ENCODE peak calls at places on chromosomes 12 and 14, in four cellular contexts. J is DND-41, L is cardiac muscle cell, S is esophagus squamous epithelium. R is an unnamed sample.

GRCh38 chr12:96902076-96902475 is 5.0 kb upstream of the NEDD1 start:
- DNase-seq in J (no peak), S (no peak), L (no peak), R (no peak)

GRCh38 chr12:2652011-2652400 is 142.8 kb upstream of the FKBP4 start:
- DNase-seq in L (no peak), J (no peak), S (no peak), R (no peak)

GRCh38 chr14:98144964-98145363 is 1127.0 kb downstream of the BCL11B start:
- DNase-seq in S (no peak), J (no peak), L (no peak), R (no peak)

GRCh38 chr12:76012656-76013055 is 18.9 kb downstream of the PHLDA1 start:
- DNase-seq in J (no peak), S (no peak), L (no peak), R (no peak)

GRCh38 chr14:100764716-100765115 is 38.0 kb downstream of the DLK1 start:
- DNase-seq in S (no peak), J (no peak), L (no peak), R (no peak)

GRCh38 chr12:120761581-120761980 is 36.0 kb downstream of the ACADS start:
- DNase-seq in L (peak; percentile 81), J (no peak), S (no peak), R (no peak)

GRCh38 chr14:42222924-42223471 is 616.3 kb downstream of the LRFN5 start:
- DNase-seq in J (no peak), S (no peak), L (peak; percentile 14), R (no peak)

GRCh38 chr12:131085125-131085815 is 131.6 kb downstream of the ADGRD1 start:
- DNase-seq in S (no peak), L (no peak), J (peak; percentile 2), R (no peak)

GRCh38 chr12:62834971-62835547 is 99.9 kb downstream of the PPM1H start:
- DNase-seq in L (no peak), J (no peak), S (no peak), R (no peak)

GRCh38 chr14:92555440-92556111 is 42.0 kb downstream of the RIN3 start:
- DNase-seq in J (no peak), L (no peak), S (no peak), R (peak; percentile 40)
- H3K27ac ChIP-seq in J (no peak overlapping the region), L (no peak overlapping the region), S (no peak overlapping the region), R (no peak overlapping the region)

GRCh38 chr12:132447327-132447720 is 42.6 kb upstream of the FBRSL1 start:
- DNase-seq in L (no peak), J (no peak), S (no peak), R (no peak)

GRCh38 chr12:132444957-132445883 is 44.7 kb upstream of the FBRSL1 start:
- DNase-seq in J (peak; percentile 84), L (no peak), S (peak; percentile 29), R (peak; percentile 95)

GRCh38 chr12:132445884-132446471 is 44.0 kb upstream of the FBRSL1 start:
- DNase-seq in J (peak; percentile 21), L (no peak), S (no peak), R (peak; percentile 65)

GRCh38 chr12:132447731-132448452 is 42.1 kb upstream of the FBRSL1 start:
- DNase-seq in L (no peak), J (no peak), S (no peak), R (no peak)

DNA sequence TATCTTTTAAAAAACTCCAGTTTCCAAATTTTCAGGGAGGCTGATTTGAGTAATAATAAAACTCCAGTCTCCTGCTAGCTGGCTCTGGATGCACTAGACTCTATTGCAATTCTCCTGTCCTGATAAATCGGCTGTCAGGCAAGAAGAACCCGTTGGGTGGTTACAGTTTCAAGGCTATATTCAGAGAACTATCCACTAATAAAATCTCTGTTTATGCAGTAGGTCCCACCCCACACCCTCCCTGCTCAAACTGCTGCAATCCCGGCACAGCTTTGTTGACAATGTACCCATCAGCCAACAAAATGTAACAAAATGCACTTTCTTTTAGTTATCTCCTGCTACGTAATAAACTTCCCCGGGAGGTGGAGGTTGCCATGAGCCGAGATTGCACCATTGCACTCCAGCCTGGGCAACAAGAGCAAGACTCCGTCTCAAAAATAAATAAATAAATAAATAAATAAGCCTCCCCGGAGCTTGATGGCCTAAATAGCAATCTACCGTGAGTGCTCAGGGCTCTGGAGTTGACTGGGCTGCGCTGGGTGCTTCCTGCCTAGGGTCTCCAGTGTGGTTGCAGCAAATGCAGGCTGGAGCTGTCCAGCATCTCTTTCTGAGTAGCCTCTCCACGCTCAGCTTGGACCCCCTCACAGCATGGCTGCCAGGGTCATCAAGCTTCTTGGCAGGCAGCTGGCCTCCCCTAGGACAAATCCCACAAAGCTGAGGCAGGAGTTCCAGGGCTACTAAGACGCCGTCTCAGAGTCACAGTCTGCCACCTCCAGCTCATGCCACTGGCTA is 43.2 kb upstream of the FBRSL1 start:
- DNase-seq in L (no peak), S (no peak), J (no peak), R (no peak)
- H3K27ac ChIP-seq in L (no peak overlapping the region), S (peak overlapping the region; percentile 76), J (no peak overlapping the region), R (peak overlapping the region; percentile 92)

DNA sequence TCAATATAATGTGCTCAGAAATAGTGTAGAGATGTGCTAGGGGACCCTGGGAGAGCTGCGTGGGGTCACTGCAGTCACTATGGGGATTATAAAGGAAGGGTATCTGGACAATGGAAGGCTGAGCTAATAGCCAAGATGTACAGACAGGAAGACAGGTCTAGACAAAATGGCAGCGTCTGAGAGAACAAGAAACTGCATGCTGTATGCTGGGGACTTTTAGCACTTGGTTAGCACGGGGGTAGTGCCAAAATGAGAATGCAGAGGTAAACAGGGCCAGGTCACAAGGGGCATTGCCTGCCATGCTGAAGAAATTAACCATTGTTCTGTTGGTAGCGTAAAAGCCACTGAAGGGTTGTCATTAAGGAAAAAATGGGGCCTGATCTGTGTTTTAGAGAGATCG is 308.2 kb downstream of the EMP1 start:
- DNase-seq in J (no peak), S (no peak), L (no peak), R (no peak)
- H3K27ac ChIP-seq in J (no peak overlapping the region), S (no peak overlapping the region), L (no peak overlapping the region), R (no peak overlapping the region)

GRCh38 chr12:3998968-3999792 is 126.0 kb upstream of the PARP11 start:
- DNase-seq in S (no peak), L (no peak), J (no peak), R (no peak)
- H3K27ac ChIP-seq in S (no peak overlapping the region), L (no peak overlapping the region), J (no peak overlapping the region), R (no peak overlapping the region)

GRCh38 chr12:59046763-59047534 is 126.6 kb upstream of the LRIG3 start:
- DNase-seq in S (no peak), L (no peak), J (no peak), R (no peak)
- H3K27ac ChIP-seq in S (no peak overlapping the region), L (no peak overlapping the region), J (no peak overlapping the region), R (no peak overlapping the region)

DNA sequence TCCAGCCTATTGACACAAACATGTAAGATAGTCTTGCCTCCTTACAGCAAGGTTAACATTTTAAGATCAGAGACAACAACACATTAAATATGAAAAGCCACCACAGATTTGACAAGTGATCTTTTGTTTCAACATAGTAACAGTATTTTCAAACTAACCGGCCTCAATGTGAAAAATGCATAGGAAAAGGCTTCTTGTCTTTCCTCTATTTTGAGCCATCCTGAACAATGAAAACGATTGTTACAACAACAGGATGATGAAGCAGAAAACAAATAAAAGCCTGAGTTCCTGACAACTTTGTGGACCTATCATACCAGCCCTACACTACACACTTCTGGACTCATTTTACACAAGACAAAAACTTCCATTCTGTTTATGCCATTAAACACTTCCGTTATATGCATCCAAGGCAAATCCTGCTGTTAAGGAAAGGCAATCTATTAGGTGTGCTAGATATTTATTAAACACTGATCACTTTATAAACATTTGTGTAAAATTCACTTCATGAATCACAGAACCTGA is 37.3 kb downstream of the BAZ1A start:
- DNase-seq in L (no peak), J (no peak), S (no peak), R (no peak)
- H3K27ac ChIP-seq in L (no peak overlapping the region), J (no peak overlapping the region), S (no peak overlapping the region), R (no peak overlapping the region)

DNA sequence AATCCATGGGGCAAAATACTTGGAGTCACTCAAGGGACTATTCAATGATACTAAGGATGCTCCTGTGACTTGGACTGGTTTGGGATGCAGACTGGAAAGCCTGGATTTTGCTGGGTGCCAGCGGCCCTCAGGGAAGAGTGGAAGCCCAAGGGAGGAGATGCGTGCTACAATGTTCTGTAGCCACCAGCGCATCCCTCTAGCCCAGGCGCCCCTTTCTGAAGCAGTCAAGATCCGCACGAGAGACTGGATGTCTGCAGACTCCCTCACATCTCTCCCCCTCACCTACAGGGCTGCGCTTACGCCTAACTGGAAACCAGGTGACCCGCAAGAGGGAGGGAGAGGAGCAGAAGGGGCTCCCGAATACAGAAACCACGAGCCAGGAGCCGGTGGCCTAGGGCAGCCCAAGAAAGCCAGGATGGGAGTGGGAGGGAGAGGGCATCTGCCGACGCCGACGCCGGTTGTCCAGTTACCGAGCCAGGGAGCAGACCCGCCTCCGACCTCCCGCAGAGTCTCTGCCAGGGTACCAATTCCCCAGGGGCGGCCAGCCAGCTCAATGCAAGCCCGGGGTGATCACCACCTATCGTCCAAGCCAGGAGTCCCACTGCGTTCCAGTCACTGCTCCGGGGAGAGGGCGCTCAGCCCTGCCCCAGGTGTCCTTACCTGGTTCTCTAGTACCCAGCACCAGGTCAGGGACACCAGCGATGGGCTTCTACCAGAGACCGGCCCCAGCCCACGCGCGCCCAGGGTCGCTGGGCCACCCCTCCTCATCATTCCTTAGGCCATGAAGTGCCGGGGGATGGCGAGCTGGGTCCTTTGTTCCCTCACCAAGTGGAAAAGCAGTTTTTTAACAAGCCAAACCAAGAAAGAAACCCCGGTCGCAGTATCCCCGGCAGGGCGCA is 1.2 kb downstream of the NTN4 start:
- DNase-seq in L (no peak), J (no peak), S (no peak), R (no peak)
- H3K27ac ChIP-seq in L (no peak overlapping the region), J (no peak overlapping the region), S (peak overlapping the region; percentile 84), R (no peak overlapping the region)

GRCh38 chr12:116246490-116247179 is 30.9 kb downstream of the MED13L start:
- DNase-seq in L (no peak), J (no peak), S (no peak), R (no peak)

GRCh38 chr12:116248930-116249329 is 28.6 kb downstream of the MED13L start:
- DNase-seq in L (peak; percentile 25), J (no peak), S (no peak), R (no peak)

GRCh38 chr12:116247377-116247776 is 30.1 kb downstream of the MED13L start:
- DNase-seq in J (no peak), S (no peak), L (peak; percentile 20), R (no peak)

GRCh38 chr12:116249938-116250337 is 27.6 kb downstream of the MED13L start:
- DNase-seq in S (no peak), J (no peak), L (no peak), R (no peak)

GRCh38 chr12:116248433-116248832 is 29.1 kb downstream of the MED13L start:
- DNase-seq in J (no peak), L (no peak), S (no peak), R (no peak)
- H3K27ac ChIP-seq in J (no peak overlapping the region), L (peak overlapping the region; percentile 80), S (no peak overlapping the region), R (no peak overlapping the region)